ENCODE peak calls at places on chromosomes 13 and 19, in ten cellular contexts. S is heart right ventricle, C is tibial artery, P is dorsolateral prefrontal cortex, E is Panc1, N is astrocyte, L is neuronal stem cell, U is Peyer's patch, B is colonic mucosa, J is sigmoid colon. G is an unnamed sample.

GRCh38 chr13:94535231-94535630 is 55.7 kb upstream of the DCT start:
- DNase-seq in E (no peak), U (no peak), N (no peak), L (no peak), P (no peak), J (no peak), C (no peak), B (no peak), S (no peak), G (no peak)

GRCh38 chr13:95457294-95457693 is 95.2 kb upstream of the CLDN10 start:
- DNase-seq in N (peak; percentile 10), U (no peak), B (no peak), P (no peak), L (no peak), C (no peak), J (no peak), E (no peak), S (no peak), G (no peak)

GRCh38 chr13:40333238-40333637 is 333.2 kb downstream of the FOXO1 start:
- DNase-seq in J (no peak), L (no peak), U (no peak), N (no peak), P (no peak), B (peak; percentile 8), E (no peak), S (peak; percentile 41), C (no peak), G (no peak)

GRCh38 chr13:46354143-46355087 is 32.6 kb downstream of the RUBCNL start:
- DNase-seq in C (no peak), S (no peak), B (no peak), L (no peak), E (peak; percentile 12), N (peak; percentile 97), P (no peak), U (no peak), J (no peak), G (no peak)

GRCh38 chr19:52200044-52200443 is 10.2 kb downstream of the PPP2R1A start:
- DNase-seq in S (peak; percentile 46), C (peak; percentile 74), U (no peak), L (no peak), N (peak; percentile 68), P (no peak), E (no peak), B (no peak), J (peak; percentile 84), G (no peak)

GRCh38 chr13:87498681-87499080 is 172.5 kb upstream of the SLITRK5 start:
- DNase-seq in L (peak; percentile 35), P (no peak), S (no peak), B (no peak), U (no peak), C (no peak), E (no peak), J (no peak), N (peak; percentile 13), G (peak; percentile 52)

GRCh38 chr13:39786091-39786490 is 130.6 kb downstream of the COG6 start:
- DNase-seq in C (no peak), E (no peak), B (no peak), L (peak; percentile 24), P (no peak), U (no peak), J (no peak), S (no peak), N (no peak), G (no peak)

GRCh38 chr13:31094331-31095015 is 67.2 kb downstream of the HSPH1 start:
- DNase-seq in C (no peak), E (no peak), U (no peak), B (no peak), S (no peak), P (no peak), J (no peak), N (no peak), L (no peak), G (no peak)

GRCh38 chr19:343941-344624 is 513 bp downstream of the MIER2 start:
- DNase-seq in C (no peak), E (no peak), S (no peak), J (peak; percentile 65), B (no peak), N (no peak), U (no peak), P (peak; percentile 51), L (peak; percentile 39), G (peak; percentile 7)

GRCh38 chr19:23262892-23263291 is 12.7 kb upstream of the ZNF724 start:
- DNase-seq in U (no peak), P (no peak), C (no peak), B (no peak), N (no peak), J (no peak), E (no peak), L (no peak), S (no peak), G (no peak)

GRCh38 chr13:82560889-82561288 is 1321.4 kb downstream of the SLITRK1 start:
- DNase-seq in B (no peak), E (no peak), P (no peak), S (no peak), N (no peak), L (no peak), C (no peak), U (no peak), J (no peak), G (no peak)

GRCh38 chr19:23867895-23868294 is 46.8 kb upstream of the ZNF726 start:
- DNase-seq in C (no peak), E (no peak), L (no peak), P (no peak), N (no peak), B (no peak), S (no peak), U (no peak), J (no peak), G (no peak)

GRCh38 chr19:31357315-31357673 is 8.1 kb upstream of the TSHZ3 start:
- DNase-seq in J (no peak), P (no peak), C (no peak), B (no peak), S (no peak), L (no peak), N (no peak), E (no peak), U (no peak), G (no peak)
- H3K27me3 ChIP-seq in J (no peaks in the 10 kb centered on the region), P (no peaks in the 10 kb centered on the region), C (peaks cover 50% of the 10 kb centered on the region), B (peaks cover 49% of the 10 kb centered on the region), S (peaks cover 48% of the 10 kb centered on the region), L (peaks cover 75% of the 10 kb centered on the region), N (peaks cover 49% of the 10 kb centered on the region), E (peaks cover 2% of the 10 kb centered on the region), U (peaks cover 17% of the 10 kb centered on the region), G (no peaks in the 10 kb centered on the region)

GRCh38 chr19:49340069-49340864 is 5.1 kb downstream of the CD37 start:
- DNase-seq in S (peak; percentile 82), U (peak; percentile 95), E (no peak), J (peak; percentile 85), L (no peak), B (peak; percentile 83), N (no peak), C (peak; percentile 80), P (no peak), G (peak; percentile 60)
- H3K4me3 ChIP-seq in S (peak overlapping the region; percentile 63), U (peak overlapping the region; percentile 33), E (peak overlapping the region; percentile 33), J (peak overlapping the region; percentile 39), L (no peak overlapping the region), B (peak overlapping the region; percentile 22), N (no peak overlapping the region), C (peak overlapping the region; percentile 77), P (peak overlapping the region; percentile 61), G (peak overlapping the region; percentile 28)

GRCh38 chr19:12052571-12053169 is at the start of gene ZNF878:
- DNase-seq in L (peak; percentile 93), E (no peak), N (peak; percentile 79), J (peak; percentile 95), C (peak; percentile 91), P (peak; percentile 88), U (peak; percentile 93), B (peak; percentile 98), S (peak; percentile 91), G (peak; percentile 99)

GRCh38 chr19:12052057-12052570 is 647 bp downstream of the ZNF878 start:
- DNase-seq in N (peak; percentile 16), L (no peak), E (no peak), S (no peak), P (no peak), J (no peak), C (no peak), U (no peak), B (peak; percentile 31), G (no peak)

DNA sequence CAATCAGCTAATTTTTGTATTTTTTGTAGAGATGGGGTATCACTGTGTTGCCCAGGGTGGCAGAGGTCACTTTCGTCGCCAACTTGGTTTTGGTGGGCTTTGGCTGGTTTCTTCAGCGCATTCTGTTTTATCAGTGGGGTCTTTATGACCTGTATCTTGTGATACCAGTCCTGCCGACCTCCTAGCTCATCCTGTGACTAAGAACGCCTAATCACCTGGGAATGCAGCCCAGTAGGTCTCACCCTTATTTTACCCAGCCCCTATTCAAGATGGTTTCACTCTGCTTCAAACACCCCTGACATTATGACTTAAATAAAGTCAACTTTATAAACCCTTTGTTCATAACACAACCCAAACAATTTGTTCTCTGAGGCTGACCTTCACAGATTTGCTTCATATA is 3.0 kb upstream of the ZNF878 start:
- DNase-seq in L (no peak), J (no peak), U (no peak), E (no peak), N (no peak), P (no peak), S (no peak), B (no peak), C (no peak), G (no peak)
- H3K27me3 ChIP-seq in L (no peaks in the 10 kb centered on the region), J (no peaks in the 10 kb centered on the region), U (no peaks in the 10 kb centered on the region), E (no peaks in the 10 kb centered on the region), N (no peaks in the 10 kb centered on the region), P (no peaks in the 10 kb centered on the region), S (no peaks in the 10 kb centered on the region), B (no peaks in the 10 kb centered on the region), C (no peaks in the 10 kb centered on the region), G (no peaks in the 10 kb centered on the region)

GRCh38 chr19:7677664-7678311 is 898 bp downstream of the MCEMP1 start:
- DNase-seq in U (no peak), E (no peak), S (no peak), B (no peak), L (no peak), P (no peak), N (no peak), C (no peak), J (no peak), G (no peak)

GRCh38 chr19:7679017-7679720 is 1.5 kb upstream of the TRAPPC5 start:
- DNase-seq in E (no peak), B (no peak), N (no peak), S (no peak), C (no peak), U (peak; percentile 85), P (no peak), J (no peak), L (no peak), G (no peak)

GRCh38 chr19:7676376-7676775 is 514 bp upstream of the MCEMP1 start:
- DNase-seq in P (no peak), S (no peak), L (no peak), B (no peak), N (no peak), C (peak; percentile 44), J (no peak), U (no peak), E (no peak), G (no peak)

GRCh38 chr19:7673995-7674667 is 2.8 kb upstream of the MCEMP1 start:
- DNase-seq in E (no peak), B (peak; percentile 86), N (peak; percentile 22), L (no peak), J (peak; percentile 83), U (peak; percentile 79), C (peak; percentile 68), P (peak; percentile 65), S (peak; percentile 40), G (peak; percentile 32)

DNA sequence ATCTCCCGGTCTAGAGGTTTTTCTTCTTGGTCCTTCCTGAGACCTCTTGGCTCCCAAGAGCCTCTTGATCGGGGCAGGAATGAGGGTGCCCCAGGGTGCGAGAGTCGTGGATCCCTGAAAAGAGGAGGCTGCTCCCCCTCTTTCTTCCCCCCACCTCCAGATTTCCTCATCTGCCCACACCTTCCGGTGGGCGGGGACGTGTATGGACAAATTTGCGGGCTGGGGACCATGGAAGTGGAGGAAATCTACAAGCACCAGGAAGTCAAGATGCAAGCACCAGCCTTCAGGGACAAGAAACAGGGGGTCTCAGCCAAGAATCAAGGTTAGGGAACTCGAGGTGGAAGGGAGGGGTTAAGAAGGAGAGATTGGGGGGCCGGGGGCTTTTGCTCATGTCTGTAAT is at the start of gene MCEMP1:
- DNase-seq in S (no peak), L (no peak), N (no peak), U (no peak), E (no peak), J (no peak), P (no peak), B (no peak), C (no peak), G (no peak)
- H3K4me3 ChIP-seq in S (no peak within 1 kb of the TSS), L (no peak within 1 kb of the TSS), N (no peak within 1 kb of the TSS), U (no peak within 1 kb of the TSS), E (no peak within 1 kb of the TSS), J (no peak within 1 kb of the TSS), P (no peak within 1 kb of the TSS), B (no peak within 1 kb of the TSS), C (no peak within 1 kb of the TSS), G (no peak within 1 kb of the TSS)